ENCODE peak calls at places on chromosomes 12 and 14, in six cellular contexts. One of them, this sample, is unnamed.
A peak's percentile ranks its signal among the peaks of the same experiment; 100 is the strongest.

GRCh38 chr12:47156167-47156736 is 76.5 kb upstream of the AMIGO2 start:
- DNase-seq in astrocyte: peak; percentile 36
- DNase-seq in psoas muscle: no peak
- DNase-seq in GM23248: peak; percentile 34
- DNase-seq in Peyer's patch: no peak
- DNase-seq in ovary: peak; percentile 58
- DNase-seq in this sample: no peak

GRCh38 chr14:68807148-68807600 is 14.3 kb upstream of the ZFP36L1 start:
- DNase-seq in astrocyte: peak; percentile 78
- DNase-seq in psoas muscle: peak; percentile 68
- DNase-seq in GM23248: peak; percentile 87
- DNase-seq in Peyer's patch: peak; percentile 61
- DNase-seq in ovary: peak; percentile 75
- DNase-seq in this sample: no peak

GRCh38 chr12:85448548-85449139 is 168.6 kb downstream of the ALX1 start:
- DNase-seq in astrocyte: no peak
- DNase-seq in psoas muscle: no peak
- DNase-seq in GM23248: peak; percentile 56
- DNase-seq in Peyer's patch: no peak
- DNase-seq in ovary: no peak
- DNase-seq in this sample: no peak

GRCh38 chr12:132747395-132747794 is 14.2 kb downstream of the ANKLE2 start:
- DNase-seq in astrocyte: no peak
- DNase-seq in psoas muscle: no peak
- DNase-seq in GM23248: no peak
- DNase-seq in Peyer's patch: no peak
- DNase-seq in ovary: no peak
- DNase-seq in this sample: no peak

GRCh38 chr12:53538209-53538689 is 31.0 kb upstream of the NPFF start:
- DNase-seq in astrocyte: peak; percentile 41
- DNase-seq in psoas muscle: no peak
- DNase-seq in GM23248: peak; percentile 68
- DNase-seq in Peyer's patch: no peak
- DNase-seq in ovary: no peak
- DNase-seq in this sample: no peak

GRCh38 chr14:45678163-45678562 is 425.2 kb upstream of the MIS18BP1 start:
- DNase-seq in astrocyte: no peak
- DNase-seq in psoas muscle: no peak
- DNase-seq in GM23248: no peak
- DNase-seq in Peyer's patch: no peak
- DNase-seq in ovary: no peak
- DNase-seq in this sample: no peak

GRCh38 chr14:63951429-63951828 is 98.6 kb downstream of the SYNE2 start:
- DNase-seq in astrocyte: no peak
- DNase-seq in psoas muscle: no peak
- DNase-seq in GM23248: no peak
- DNase-seq in Peyer's patch: no peak
- DNase-seq in ovary: no peak
- DNase-seq in this sample: no peak

GRCh38 chr14:67447033-67447381 is 35.0 kb upstream of the PLEK2 start:
- DNase-seq in astrocyte: no peak
- DNase-seq in psoas muscle: no peak
- DNase-seq in GM23248: no peak
- DNase-seq in Peyer's patch: no peak
- DNase-seq in ovary: no peak
- DNase-seq in this sample: no peak

GRCh38 chr12:49776413-49776812 is 35.1 kb downstream of the TMBIM6 start:
- DNase-seq in astrocyte: peak; percentile 47
- DNase-seq in psoas muscle: peak; percentile 85
- DNase-seq in GM23248: peak; percentile 90
- DNase-seq in Peyer's patch: peak; percentile 38
- DNase-seq in ovary: peak; percentile 68
- DNase-seq in this sample: peak; percentile 8

GRCh38 chr12:3010214-3010930 is 51.2 kb downstream of the TEAD4 start:
- DNase-seq in astrocyte: no peak
- DNase-seq in psoas muscle: no peak
- DNase-seq in GM23248: no peak
- DNase-seq in Peyer's patch: no peak
- DNase-seq in ovary: no peak
- DNase-seq in this sample: no peak

GRCh38 chr12:3117628-3118027 is 40.4 kb downstream of the TSPAN9 start:
- DNase-seq in astrocyte: peak; percentile 95
- DNase-seq in psoas muscle: peak; percentile 15
- DNase-seq in GM23248: peak; percentile 88
- DNase-seq in Peyer's patch: no peak
- DNase-seq in ovary: no peak
- DNase-seq in this sample: no peak

GRCh38 chr14:68510201-68510600 is 282.7 kb downstream of the ZFP36L1 start:
- DNase-seq in astrocyte: peak; percentile 82
- DNase-seq in psoas muscle: peak; percentile 67
- DNase-seq in GM23248: peak; percentile 86
- DNase-seq in Peyer's patch: no peak
- DNase-seq in ovary: peak; percentile 73
- DNase-seq in this sample: no peak

GRCh38 chr14:64910847-64911495 is 3.3 kb upstream of the CHURC1 start:
- DNase-seq in astrocyte: no peak
- DNase-seq in psoas muscle: no peak
- DNase-seq in GM23248: peak; percentile 78
- DNase-seq in Peyer's patch: no peak
- DNase-seq in ovary: no peak
- DNase-seq in this sample: no peak

GRCh38 chr14:52840916-52841315 is 49.5 kb upstream of the GNPNAT1 start:
- DNase-seq in astrocyte: peak; percentile 34
- DNase-seq in psoas muscle: no peak
- DNase-seq in GM23248: peak; percentile 95
- DNase-seq in Peyer's patch: no peak
- DNase-seq in ovary: no peak
- DNase-seq in this sample: no peak

GRCh38 chr12:98343002-98343567 is 172.3 kb upstream of the TMPO start:
- DNase-seq in astrocyte: no peak
- DNase-seq in psoas muscle: no peak
- DNase-seq in GM23248: no peak
- DNase-seq in Peyer's patch: no peak
- DNase-seq in ovary: no peak
- DNase-seq in this sample: no peak

GRCh38 chr12:121512561-121512960 is 68.3 kb downstream of the KDM2B start:
- DNase-seq in astrocyte: no peak
- DNase-seq in psoas muscle: no peak
- DNase-seq in GM23248: no peak
- DNase-seq in Peyer's patch: no peak
- DNase-seq in ovary: peak; percentile 67
- DNase-seq in this sample: no peak

GRCh38 chr12:8629486-8630033 is 16.9 kb upstream of the AICDA start:
- DNase-seq in astrocyte: peak; percentile 72
- DNase-seq in psoas muscle: no peak
- DNase-seq in GM23248: peak; percentile 72
- DNase-seq in Peyer's patch: no peak
- DNase-seq in ovary: no peak
- DNase-seq in this sample: no peak

GRCh38 chr12:52561880-52562449 is 9.0 kb upstream of the KRT71 start:
- DNase-seq in astrocyte: no peak
- DNase-seq in psoas muscle: no peak
- DNase-seq in GM23248: peak; percentile 22
- DNase-seq in Peyer's patch: no peak
- DNase-seq in ovary: no peak
- DNase-seq in this sample: no peak

GRCh38 chr14:47763188-47763854 is 87.9 kb upstream of the MDGA2 start:
- DNase-seq in astrocyte: no peak
- DNase-seq in psoas muscle: no peak
- DNase-seq in GM23248: no peak
- DNase-seq in Peyer's patch: no peak
- DNase-seq in ovary: no peak
- DNase-seq in this sample: no peak

GRCh38 chr14:45070215-45070614 is 13.7 kb upstream of the PRPF39 start:
- DNase-seq in astrocyte: peak; percentile 6
- DNase-seq in psoas muscle: no peak
- DNase-seq in GM23248: peak; percentile 12
- DNase-seq in Peyer's patch: no peak
- DNase-seq in ovary: no peak
- DNase-seq in this sample: no peak

GRCh38 chr12:25497021-25497420 is 56.1 kb downstream of the LMNTD1 start:
- DNase-seq in astrocyte: peak; percentile 48
- DNase-seq in psoas muscle: no peak
- DNase-seq in GM23248: peak; percentile 59
- DNase-seq in Peyer's patch: no peak
- DNase-seq in ovary: no peak
- DNase-seq in this sample: no peak

GRCh38 chr14:75604979-75605825 is 26.8 kb downstream of the FLVCR2 start:
- DNase-seq in astrocyte: peak; percentile 4
- DNase-seq in psoas muscle: no peak
- DNase-seq in GM23248: no peak
- DNase-seq in Peyer's patch: no peak
- DNase-seq in ovary: no peak
- DNase-seq in this sample: no peak

GRCh38 chr12:69688496-69689427 is 10.3 kb downstream of the BEST3 start:
- DNase-seq in astrocyte: peak; percentile 95
- DNase-seq in psoas muscle: peak; percentile 94
- DNase-seq in GM23248: peak; percentile 95
- DNase-seq in Peyer's patch: no peak
- DNase-seq in ovary: peak; percentile 41
- DNase-seq in this sample: no peak

GRCh38 chr12:6085841-6086240 is 38.6 kb downstream of the VWF start:
- DNase-seq in astrocyte: no peak
- DNase-seq in psoas muscle: no peak
- DNase-seq in GM23248: no peak
- DNase-seq in Peyer's patch: no peak
- DNase-seq in ovary: no peak
- DNase-seq in this sample: no peak

GRCh38 chr14:80388980-80389711 is 177.8 kb upstream of the DIO2 start:
- DNase-seq in astrocyte: peak; percentile 98
- DNase-seq in psoas muscle: no peak
- DNase-seq in GM23248: peak; percentile 89
- DNase-seq in Peyer's patch: no peak
- DNase-seq in ovary: no peak
- DNase-seq in this sample: no peak

GRCh38 chr14:80764921-80765507 is 176.5 kb downstream of the CEP128 start:
- DNase-seq in astrocyte: no peak
- DNase-seq in psoas muscle: no peak
- DNase-seq in GM23248: no peak
- DNase-seq in Peyer's patch: no peak
- DNase-seq in ovary: no peak
- DNase-seq in this sample: no peak

GRCh38 chr12:54463034-54463433 is 10.4 kb downstream of the GTSF1 start:
- DNase-seq in astrocyte: peak; percentile 16
- DNase-seq in psoas muscle: peak; percentile 76
- DNase-seq in GM23248: peak; percentile 92
- DNase-seq in Peyer's patch: no peak
- DNase-seq in ovary: no peak
- DNase-seq in this sample: no peak

GRCh38 chr12:18700254-18700653 is 37.6 kb downstream of the PLCZ1 start:
- DNase-seq in astrocyte: peak; percentile 92
- DNase-seq in psoas muscle: no peak
- DNase-seq in GM23248: peak; percentile 98
- DNase-seq in Peyer's patch: no peak
- DNase-seq in ovary: no peak
- DNase-seq in this sample: no peak

GRCh38 chr12:31325524-31325875 is 450 bp downstream of the SINHCAF start:
- DNase-seq in astrocyte: no peak
- DNase-seq in psoas muscle: no peak
- DNase-seq in GM23248: no peak
- DNase-seq in Peyer's patch: peak; percentile 23
- DNase-seq in ovary: no peak
- DNase-seq in this sample: no peak

GRCh38 chr14:49999826-50000214 is 106.9 kb downstream of the ARF6 start:
- DNase-seq in astrocyte: no peak
- DNase-seq in psoas muscle: no peak
- DNase-seq in GM23248: no peak
- DNase-seq in Peyer's patch: no peak
- DNase-seq in ovary: no peak
- DNase-seq in this sample: no peak
- H3K4me1 ChIP-seq in astrocyte: peaks cover 55% of the 10 kb centered on the region
- H3K4me1 ChIP-seq in psoas muscle: peaks cover 55% of the 10 kb centered on the region
- H3K4me1 ChIP-seq in GM23248: peaks cover 72% of the 10 kb centered on the region
- H3K4me1 ChIP-seq in Peyer's patch: peaks cover 37% of the 10 kb centered on the region
- H3K4me1 ChIP-seq in ovary: peaks cover 4% of the 10 kb centered on the region
- H3K4me1 ChIP-seq in this sample: peaks cover 61% of the 10 kb centered on the region

DNA sequence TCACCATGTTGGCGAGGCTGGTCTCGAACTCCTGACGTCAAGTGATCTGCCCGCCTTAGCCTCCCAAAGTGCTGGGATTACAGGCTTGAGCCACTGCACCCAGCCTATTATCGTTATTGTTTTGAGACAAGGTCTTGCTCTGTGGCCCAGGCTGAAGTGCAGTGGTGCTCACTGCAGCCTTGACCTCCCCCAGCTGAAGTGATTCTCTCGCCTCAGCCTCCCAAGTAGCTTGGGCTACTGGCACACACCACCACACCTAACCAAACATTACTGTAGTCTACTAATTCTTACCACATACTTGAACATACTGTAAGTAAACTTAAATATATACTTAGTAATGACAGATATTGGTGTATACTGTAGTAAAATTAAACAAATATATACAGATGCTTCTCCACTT is 4.5 kb upstream of the CDCA4 start:
- DNase-seq in astrocyte: no peak
- DNase-seq in psoas muscle: no peak
- DNase-seq in GM23248: no peak
- DNase-seq in Peyer's patch: no peak
- DNase-seq in ovary: no peak
- DNase-seq in this sample: no peak
- H3K27ac ChIP-seq in astrocyte: peak overlapping the region; percentile 92
- H3K27ac ChIP-seq in psoas muscle: no peak overlapping the region
- H3K27ac ChIP-seq in GM23248: peak overlapping the region; percentile 94
- H3K27ac ChIP-seq in Peyer's patch: no peak overlapping the region
- H3K27ac ChIP-seq in ovary: no peak overlapping the region
- H3K27ac ChIP-seq in this sample: peak overlapping the region; percentile 20

DNA sequence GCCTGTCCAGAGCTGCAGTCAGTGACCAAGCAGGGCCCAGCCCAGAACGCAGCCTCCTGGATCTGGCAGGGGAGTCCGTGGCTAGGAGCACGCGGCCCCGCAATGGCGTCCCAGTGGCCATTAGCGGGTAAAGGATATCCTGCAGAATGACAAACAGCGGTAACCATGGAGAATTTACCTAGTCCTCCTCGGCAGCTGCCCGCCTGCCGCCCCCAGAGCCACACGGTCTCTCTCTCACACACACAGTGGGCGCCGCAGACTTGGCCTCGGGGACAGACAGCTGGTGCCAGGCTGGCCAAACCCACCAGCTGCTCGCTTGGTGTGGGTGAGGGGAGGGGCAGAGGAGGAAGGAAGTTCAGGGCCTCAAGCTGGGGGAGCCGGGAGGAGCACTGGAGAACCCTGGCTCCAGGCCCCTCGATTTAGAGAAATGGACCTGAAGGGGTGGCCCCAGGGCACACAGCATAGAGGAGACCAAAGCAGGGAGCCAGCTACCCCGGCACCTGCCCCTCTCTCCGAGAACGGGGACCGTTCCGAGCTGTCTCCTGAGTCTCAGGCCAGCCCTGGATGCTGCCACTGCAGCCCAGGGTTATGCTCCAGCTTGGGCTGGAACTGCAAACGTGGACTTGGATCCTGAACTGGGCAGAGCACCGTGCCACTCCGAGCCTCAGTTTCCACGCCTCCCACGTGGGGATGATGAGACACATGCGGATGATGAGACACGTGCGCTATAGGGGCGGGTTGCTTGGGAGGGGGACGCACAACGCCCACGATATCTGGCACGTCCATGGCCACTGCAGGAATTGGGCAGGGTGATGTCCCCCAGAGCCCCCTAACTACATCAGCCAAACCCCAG is 3.4 kb downstream of the CDK2AP1 start:
- DNase-seq in astrocyte: peak; percentile 15
- DNase-seq in psoas muscle: peak; percentile 73
- DNase-seq in GM23248: no peak
- DNase-seq in Peyer's patch: no peak
- DNase-seq in ovary: peak; percentile 45
- DNase-seq in this sample: no peak
- H3K36me3 ChIP-seq in astrocyte: peaks cover 10% of the 10 kb centered on the region
- H3K36me3 ChIP-seq in psoas muscle: no peaks in the 10 kb centered on the region
- H3K36me3 ChIP-seq in GM23248: peaks cover 6% of the 10 kb centered on the region
- H3K36me3 ChIP-seq in Peyer's patch: no peaks in the 10 kb centered on the region
- H3K36me3 ChIP-seq in ovary: no peaks in the 10 kb centered on the region
- H3K36me3 ChIP-seq in this sample: no peaks in the 10 kb centered on the region

GRCh38 chr14:54627325-54627717 is 60.4 kb downstream of the SAMD4A start:
- DNase-seq in astrocyte: no peak
- DNase-seq in psoas muscle: no peak
- DNase-seq in GM23248: no peak
- DNase-seq in Peyer's patch: no peak
- DNase-seq in ovary: no peak
- DNase-seq in this sample: no peak
- H3K4me1 ChIP-seq in astrocyte: peaks cover 19% of the 10 kb centered on the region
- H3K4me1 ChIP-seq in psoas muscle: peaks cover 66% of the 10 kb centered on the region
- H3K4me1 ChIP-seq in GM23248: peaks cover 40% of the 10 kb centered on the region
- H3K4me1 ChIP-seq in Peyer's patch: peaks cover 7% of the 10 kb centered on the region
- H3K4me1 ChIP-seq in ovary: peaks cover 5% of the 10 kb centered on the region
- H3K4me1 ChIP-seq in this sample: peaks cover 34% of the 10 kb centered on the region